ENCODE peak calls at places on chromosomes 11 and 22, in eight cellular contexts. R, L, N, Y, G, E, D and Z are unnamed samples.

GRCh38 chr22:17072877-17073276 is 11.9 kb upstream of the IL17RA start:
- DNase-seq in R (no peak), L (no peak), N (no peak), Y (no peak), G (no peak), E (no peak), D (no peak), Z (no peak)

GRCh38 chr22:24505337-24505736 is 10.2 kb downstream of the UPB1 start:
- DNase-seq in R (no peak), L (no peak), N (no peak), Y (no peak), G (no peak), E (no peak), D (no peak), Z (no peak)

GRCh38 chr11:6443269-6444003 is 2.6 kb upstream of the HPX start:
- DNase-seq in R (peak; percentile 34), L (peak; percentile 63), N (peak; percentile 58), Y (peak; percentile 66), G (peak; percentile 13), E (peak; percentile 72), D (no peak), Z (peak; percentile 86)

GRCh38 chr11:17353228-17354021 is 1.8 kb downstream of the NCR3LG1 start:
- DNase-seq in R (peak; percentile 78), L (peak; percentile 33), N (peak; percentile 54), Y (peak; percentile 66), G (peak; percentile 54), E (peak; percentile 77), D (peak; percentile 54), Z (peak; percentile 91)

GRCh38 chr11:14500181-14500651 is 605 bp upstream of the COPB1 start:
- DNase-seq in R (peak; percentile 60), L (peak; percentile 72), N (peak; percentile 65), Y (peak; percentile 60), G (no peak), E (no peak), D (no peak), Z (peak; percentile 60)

GRCh38 chr11:43327987-43328386 is 16.2 kb downstream of the API5 start:
- DNase-seq in R (peak; percentile 94), L (no peak), N (no peak), Y (no peak), G (no peak), E (no peak), D (no peak), Z (no peak)

GRCh38 chr11:108713076-108713790 is 48.4 kb downstream of the DDX10 start:
- DNase-seq in R (peak; percentile 25), L (peak; percentile 41), N (no peak), Y (peak; percentile 23), G (no peak), E (no peak), D (no peak), Z (no peak)

GRCh38 chr22:50076646-50077624 is 8.3 kb downstream of the MLC1 start:
- DNase-seq in R (no peak), L (no peak), N (no peak), Y (no peak), G (no peak), E (no peak), D (no peak), Z (peak; percentile 38)

GRCh38 chr22:37260939-37261338 is 16.9 kb upstream of the RAC2 start:
- DNase-seq in R (peak; percentile 35), L (peak; percentile 74), N (peak; percentile 64), Y (peak; percentile 75), G (no peak), E (peak; percentile 78), D (peak; percentile 45), Z (peak; percentile 88)

GRCh38 chr11:61290905-61291690 is 4.0 kb downstream of the VWCE start:
- DNase-seq in R (no peak), L (peak; percentile 26), N (no peak), Y (no peak), G (no peak), E (peak; percentile 54), D (no peak), Z (peak; percentile 68)

GRCh38 chr11:562046-562645 is 1.4 kb downstream of the RASSF7 start:
- DNase-seq in R (no peak), L (no peak), N (no peak), Y (no peak), G (no peak), E (no peak), D (no peak), Z (no peak)

GRCh38 chr11:11407738-11408084 is 54.7 kb upstream of the CSNK2A3 start:
- DNase-seq in R (no peak), L (no peak), N (no peak), Y (no peak), G (no peak), E (no peak), D (no peak), Z (no peak)

GRCh38 chr11:131253885-131254204 is 116.6 kb upstream of the NTM start:
- DNase-seq in R (no peak), L (no peak), N (no peak), Y (no peak), G (no peak), E (peak; percentile 71), D (no peak), Z (peak; percentile 90)

GRCh38 chr22:22099194-22099486 is 116.6 kb upstream of the TOP3B start:
- DNase-seq in R (no peak), L (peak; percentile 43), N (no peak), Y (peak; percentile 56), G (no peak), E (no peak), D (no peak), Z (no peak)

GRCh38 chr22:43388420-43388851 is 23.4 kb upstream of the MPPED1 start:
- DNase-seq in R (peak; percentile 22), L (peak; percentile 78), N (peak; percentile 59), Y (peak; percentile 87), G (peak; percentile 57), E (peak; percentile 90), D (peak; percentile 41), Z (peak; percentile 96)

GRCh38 chr11:42462558-42463310 is 849.1 kb upstream of the API5 start:
- DNase-seq in R (peak; percentile 3), L (no peak), N (no peak), Y (no peak), G (no peak), E (no peak), D (no peak), Z (no peak)

GRCh38 chr11:113084297-113084696 is 123.1 kb downstream of the NCAM1 start:
- DNase-seq in R (no peak), L (no peak), N (no peak), Y (no peak), G (no peak), E (no peak), D (no peak), Z (no peak)

GRCh38 chr22:27726726-27727449 is 74.7 kb downstream of the MN1 start:
- DNase-seq in R (peak; percentile 62), L (no peak), N (no peak), Y (no peak), G (no peak), E (no peak), D (no peak), Z (peak; percentile 73)

GRCh38 chr11:1082728-1083620 is 8.3 kb downstream of the MUC2 start:
- DNase-seq in R (no peak), L (no peak), N (no peak), Y (no peak), G (no peak), E (no peak), D (no peak), Z (peak; percentile 37)

GRCh38 chr11:1450958-1451710 is 35.4 kb downstream of the MOB2 start:
- DNase-seq in R (no peak), L (no peak), N (no peak), Y (no peak), G (no peak), E (no peak), D (no peak), Z (peak; percentile 67)

GRCh38 chr11:17692006-17692405 is 27.4 kb upstream of the MYOD1 start:
- DNase-seq in R (no peak), L (no peak), N (no peak), Y (no peak), G (no peak), E (no peak), D (no peak), Z (no peak)

GRCh38 chr11:88631497-88631896 is 294.0 kb upstream of the CTSC start:
- DNase-seq in R (peak; percentile 6), L (no peak), N (no peak), Y (no peak), G (no peak), E (no peak), D (peak; percentile 1), Z (peak; percentile 50)

GRCh38 chr11:73315288-73316020 is 7.4 kb downstream of the ARHGEF17 start:
- DNase-seq in R (no peak), L (no peak), N (no peak), Y (no peak), G (no peak), E (no peak), D (no peak), Z (no peak)

GRCh38 chr11:65355776-65356393 is 1.3 kb downstream of the TIGD3 start:
- DNase-seq in R (peak; percentile 34), L (no peak), N (no peak), Y (no peak), G (no peak), E (peak; percentile 51), D (no peak), Z (peak; percentile 72)
- TF ChIP-seq CTCF in R (no peak), L (no peak), N (no peak), Y (no peak), G (no peak), E (no peak), D (no peak), Z (no peak)

DNA sequence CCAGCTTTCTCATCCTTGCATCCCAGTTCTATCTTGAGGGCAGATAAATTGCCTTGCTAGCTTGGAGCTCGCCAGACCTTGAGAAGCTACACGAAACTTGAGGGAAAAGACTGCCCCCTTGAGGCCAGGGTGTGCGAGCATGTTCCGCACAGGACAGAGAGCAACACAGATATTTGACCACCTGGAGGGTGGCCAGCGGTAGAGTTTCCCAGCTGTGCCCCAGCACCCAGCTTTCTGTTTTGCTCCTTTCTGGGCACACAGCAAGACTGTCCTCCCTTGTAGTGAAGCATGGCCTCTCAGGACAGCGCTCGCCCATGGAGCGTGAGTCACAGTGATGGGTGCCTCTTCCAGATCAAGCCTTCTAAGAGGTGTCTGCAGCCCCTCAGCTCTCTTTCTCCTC is 23.5 kb downstream of the SPATA19 start:
- DNase-seq in R (no peak), L (peak; percentile 63), N (no peak), Y (peak; percentile 78), G (peak; percentile 3), E (peak; percentile 85), D (peak; percentile 27), Z (peak; percentile 93)
- TF ChIP-seq CTCF in R (no peak), L (peak; percentile 70), N (peak; percentile 32), Y (peak; percentile 84), G (peak; percentile 51), E (peak; percentile 87), D (peak; percentile 85), Z (peak; percentile 94)

GRCh38 chr11:20049231-20049630 is 111.0 kb downstream of the DBX1 start:
- DNase-seq in R (no peak), L (no peak), N (no peak), Y (no peak), G (no peak), E (no peak), D (no peak), Z (peak; percentile 15)
- TF ChIP-seq CTCF in R (no peak), L (no peak), N (no peak), Y (no peak), G (no peak), E (no peak), D (no peak), Z (no peak)

DNA sequence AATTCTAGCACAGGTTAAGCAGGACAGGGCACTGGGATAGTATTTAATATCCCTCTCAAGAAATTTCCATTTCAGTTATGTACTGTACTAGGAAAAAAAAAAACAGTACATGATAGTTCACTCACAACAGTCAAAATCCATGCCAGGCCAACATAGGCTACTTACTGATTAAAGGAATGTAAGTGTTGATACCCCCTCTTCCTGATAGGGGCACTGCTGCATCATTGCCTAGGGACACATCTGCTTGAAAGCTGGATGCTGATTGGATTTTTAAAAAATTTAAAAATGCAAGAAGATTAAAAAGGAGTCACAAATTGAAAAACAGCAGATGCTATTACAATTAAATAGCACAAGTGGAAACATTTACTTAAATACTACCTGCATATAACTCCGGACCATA is 43.4 kb downstream of the APOL5 start:
- DNase-seq in R (no peak), L (peak; percentile 21), N (no peak), Y (no peak), G (no peak), E (no peak), D (peak; percentile 8), Z (no peak)
- TF ChIP-seq CTCF in R (peak; percentile 30), L (peak; percentile 19), N (no peak), Y (peak; percentile 3), G (no peak), E (peak; percentile 64), D (no peak), Z (peak; percentile 73)